ENCODE peak calls at places on chromosomes 3 and 15, in seven cellular contexts. One of them, this sample, is unnamed.

GRCh38 chr3:63349583-63350177 is 71.6 kb downstream of the SYNPR start:
- DNase-seq in GM04504: no peak
- DNase-seq in iPS-NIHi11: peak
- DNase-seq in activated naive CD8-positive, alpha-beta T cell treated with anti-CD3 and anti-CD28 coated beads for 36 hours: peak
- DNase-seq in heart left ventricle: no peak
- DNase-seq in cardiac fibroblast: peak
- DNase-seq in stimulated activated CD4-positive, alpha-beta T cell treated with anti-CD3 and anti-CD28 coated beads, Interleukin-4, amount 100 ng/mL, for 48 hours: peak
- DNase-seq in this sample: no peak

GRCh38 chr3:149917124-149917667 is 53.5 kb downstream of the PFN2 start:
- DNase-seq in GM04504: no peak
- DNase-seq in iPS-NIHi11: no peak
- DNase-seq in activated naive CD8-positive, alpha-beta T cell treated with anti-CD3 and anti-CD28 coated beads for 36 hours: no peak
- DNase-seq in heart left ventricle: no peak
- DNase-seq in cardiac fibroblast: no peak
- DNase-seq in stimulated activated CD4-positive, alpha-beta T cell treated with anti-CD3 and anti-CD28 coated beads, Interleukin-4, amount 100 ng/mL, for 48 hours: no peak
- DNase-seq in this sample: no peak

GRCh38 chr3:196537319-196537984 is 22.3 kb upstream of the SMCO1 start:
- DNase-seq in GM04504: no peak
- DNase-seq in iPS-NIHi11: peak
- DNase-seq in activated naive CD8-positive, alpha-beta T cell treated with anti-CD3 and anti-CD28 coated beads for 36 hours: peak
- DNase-seq in heart left ventricle: no peak
- DNase-seq in cardiac fibroblast: peak
- DNase-seq in stimulated activated CD4-positive, alpha-beta T cell treated with anti-CD3 and anti-CD28 coated beads, Interleukin-4, amount 100 ng/mL, for 48 hours: peak
- DNase-seq in this sample: peak

GRCh38 chr15:29968099-29968892 is 114.5 kb upstream of the GOLGA8J start:
- DNase-seq in GM04504: no peak
- DNase-seq in iPS-NIHi11: peak
- DNase-seq in activated naive CD8-positive, alpha-beta T cell treated with anti-CD3 and anti-CD28 coated beads for 36 hours: no peak
- DNase-seq in heart left ventricle: no peak
- DNase-seq in cardiac fibroblast: no peak
- DNase-seq in stimulated activated CD4-positive, alpha-beta T cell treated with anti-CD3 and anti-CD28 coated beads, Interleukin-4, amount 100 ng/mL, for 48 hours: no peak
- DNase-seq in this sample: no peak

GRCh38 chr3:100902572-100902971 is 90.6 kb downstream of the ABI3BP start:
- DNase-seq in GM04504: peak
- DNase-seq in iPS-NIHi11: no peak
- DNase-seq in activated naive CD8-positive, alpha-beta T cell treated with anti-CD3 and anti-CD28 coated beads for 36 hours: no peak
- DNase-seq in heart left ventricle: no peak
- DNase-seq in cardiac fibroblast: peak
- DNase-seq in stimulated activated CD4-positive, alpha-beta T cell treated with anti-CD3 and anti-CD28 coated beads, Interleukin-4, amount 100 ng/mL, for 48 hours: no peak
- DNase-seq in this sample: no peak

GRCh38 chr15:96230557-96231181 is 99.8 kb upstream of the NR2F2 start:
- DNase-seq in GM04504: no peak
- DNase-seq in iPS-NIHi11: no peak
- DNase-seq in activated naive CD8-positive, alpha-beta T cell treated with anti-CD3 and anti-CD28 coated beads for 36 hours: no peak
- DNase-seq in heart left ventricle: no peak
- DNase-seq in cardiac fibroblast: peak
- DNase-seq in stimulated activated CD4-positive, alpha-beta T cell treated with anti-CD3 and anti-CD28 coated beads, Interleukin-4, amount 100 ng/mL, for 48 hours: no peak
- DNase-seq in this sample: no peak

GRCh38 chr3:17808994-17809393 is 66.6 kb upstream of the TBC1D5 start:
- DNase-seq in GM04504: no peak
- DNase-seq in iPS-NIHi11: no peak
- DNase-seq in activated naive CD8-positive, alpha-beta T cell treated with anti-CD3 and anti-CD28 coated beads for 36 hours: no peak
- DNase-seq in heart left ventricle: no peak
- DNase-seq in cardiac fibroblast: peak
- DNase-seq in stimulated activated CD4-positive, alpha-beta T cell treated with anti-CD3 and anti-CD28 coated beads, Interleukin-4, amount 100 ng/mL, for 48 hours: no peak
- DNase-seq in this sample: no peak

GRCh38 chr3:171606151-171606751 is 146.0 kb upstream of the TNIK start:
- DNase-seq in GM04504: no peak
- DNase-seq in iPS-NIHi11: no peak
- DNase-seq in activated naive CD8-positive, alpha-beta T cell treated with anti-CD3 and anti-CD28 coated beads for 36 hours: no peak
- DNase-seq in heart left ventricle: no peak
- DNase-seq in cardiac fibroblast: no peak
- DNase-seq in stimulated activated CD4-positive, alpha-beta T cell treated with anti-CD3 and anti-CD28 coated beads, Interleukin-4, amount 100 ng/mL, for 48 hours: no peak
- DNase-seq in this sample: no peak

GRCh38 chr3:129421988-129422745 is 6.3 kb downstream of the EFCAB12 start:
- DNase-seq in GM04504: no peak
- DNase-seq in iPS-NIHi11: no peak
- DNase-seq in activated naive CD8-positive, alpha-beta T cell treated with anti-CD3 and anti-CD28 coated beads for 36 hours: no peak
- DNase-seq in heart left ventricle: no peak
- DNase-seq in cardiac fibroblast: no peak
- DNase-seq in stimulated activated CD4-positive, alpha-beta T cell treated with anti-CD3 and anti-CD28 coated beads, Interleukin-4, amount 100 ng/mL, for 48 hours: no peak
- DNase-seq in this sample: no peak

GRCh38 chr3:46883252-46884185 is 6.0 kb downstream of the PTH1R start:
- DNase-seq in GM04504: no peak
- DNase-seq in iPS-NIHi11: peak
- DNase-seq in activated naive CD8-positive, alpha-beta T cell treated with anti-CD3 and anti-CD28 coated beads for 36 hours: no peak
- DNase-seq in heart left ventricle: no peak
- DNase-seq in cardiac fibroblast: no peak
- DNase-seq in stimulated activated CD4-positive, alpha-beta T cell treated with anti-CD3 and anti-CD28 coated beads, Interleukin-4, amount 100 ng/mL, for 48 hours: no peak
- DNase-seq in this sample: no peak

GRCh38 chr15:51649659-51650521 is 27.3 kb upstream of the DMXL2 start:
- DNase-seq in GM04504: peak
- DNase-seq in iPS-NIHi11: peak
- DNase-seq in activated naive CD8-positive, alpha-beta T cell treated with anti-CD3 and anti-CD28 coated beads for 36 hours: peak
- DNase-seq in heart left ventricle: no peak
- DNase-seq in cardiac fibroblast: peak
- DNase-seq in stimulated activated CD4-positive, alpha-beta T cell treated with anti-CD3 and anti-CD28 coated beads, Interleukin-4, amount 100 ng/mL, for 48 hours: peak
- DNase-seq in this sample: peak

GRCh38 chr3:126315083-126315658 is 42.0 kb downstream of the KLF15 start:
- DNase-seq in GM04504: no peak
- DNase-seq in iPS-NIHi11: no peak
- DNase-seq in activated naive CD8-positive, alpha-beta T cell treated with anti-CD3 and anti-CD28 coated beads for 36 hours: no peak
- DNase-seq in heart left ventricle: no peak
- DNase-seq in cardiac fibroblast: no peak
- DNase-seq in stimulated activated CD4-positive, alpha-beta T cell treated with anti-CD3 and anti-CD28 coated beads, Interleukin-4, amount 100 ng/mL, for 48 hours: no peak
- DNase-seq in this sample: no peak

GRCh38 chr3:188067932-188068331 is 86.0 kb upstream of the LPP start:
- DNase-seq in GM04504: peak
- DNase-seq in iPS-NIHi11: no peak
- DNase-seq in activated naive CD8-positive, alpha-beta T cell treated with anti-CD3 and anti-CD28 coated beads for 36 hours: no peak
- DNase-seq in heart left ventricle: no peak
- DNase-seq in cardiac fibroblast: peak
- DNase-seq in stimulated activated CD4-positive, alpha-beta T cell treated with anti-CD3 and anti-CD28 coated beads, Interleukin-4, amount 100 ng/mL, for 48 hours: no peak
- DNase-seq in this sample: no peak

GRCh38 chr3:52314495-52314894 is 1.6 kb upstream of the DNAH1 start:
- DNase-seq in GM04504: no peak
- DNase-seq in iPS-NIHi11: no peak
- DNase-seq in activated naive CD8-positive, alpha-beta T cell treated with anti-CD3 and anti-CD28 coated beads for 36 hours: no peak
- DNase-seq in heart left ventricle: no peak
- DNase-seq in cardiac fibroblast: peak
- DNase-seq in stimulated activated CD4-positive, alpha-beta T cell treated with anti-CD3 and anti-CD28 coated beads, Interleukin-4, amount 100 ng/mL, for 48 hours: no peak
- DNase-seq in this sample: no peak